ENCODE peak calls at places on chromosomes 1 and 21, in ten cellular contexts. R is GM04504, K is NCI-H2081, Y is AG09309, B is SW 1271, Q is NCI-H1694 treated with DMSO at 0.1 percent for 48 hours, L is heart right ventricle, F is COR-L47, H is HTR-8/SVneo, A is fibroblast of the conjunctiva. O is an unnamed sample.

GRCh38 chr1:245906207-245906606 is 600.9 kb downstream of the SMYD3 start:
- DNase-seq in F (no peak), B (no peak), R (no peak), K (no peak), H (no peak), Y (no peak), L (no peak), A (no peak), Q (no peak), O (no peak)

GRCh38 chr1:29971703-29972102 is 735.4 kb downstream of the PTPRU start:
- DNase-seq in L (no peak), H (no peak), B (no peak), R (no peak), F (no peak), A (no peak), Y (no peak), Q (no peak), K (no peak), O (no peak)

GRCh38 chr21:46084709-46085108 is 13.2 kb upstream of the COL6A2 start:
- DNase-seq in Y (no peak), Q (no peak), A (no peak), R (no peak), H (no peak), B (no peak), F (no peak), K (no peak), L (no peak), O (no peak)

GRCh38 chr21:41511858-41512257 is 3.9 kb upstream of the TMPRSS2 start:
- DNase-seq in K (no peak), A (no peak), H (no peak), B (no peak), Y (no peak), Q (no peak), L (no peak), R (no peak), F (no peak), O (no peak)

GRCh38 chr1:228646717-228647522 is 88.4 kb upstream of the RHOU start:
- DNase-seq in B (peak; percentile 37), Q (peak; percentile 66), R (peak; percentile 32), K (peak; percentile 32), A (peak; percentile 34), F (peak; percentile 6), L (no peak), H (peak; percentile 30), Y (no peak), O (peak; percentile 77)

GRCh38 chr1:206797534-206798383 is 25.5 kb upstream of the IL10 start:
- DNase-seq in Y (no peak), F (no peak), B (no peak), Q (no peak), K (no peak), H (no peak), R (no peak), A (no peak), L (no peak), O (no peak)

GRCh38 chr1:17465186-17465585 is 25.7 kb upstream of the RCC2 start:
- DNase-seq in F (no peak), Y (no peak), R (no peak), L (no peak), A (no peak), B (no peak), K (no peak), H (no peak), Q (no peak), O (no peak)

GRCh38 chr1:224427346-224427745 is 7.3 kb downstream of the WDR26 start:
- DNase-seq in K (no peak), H (peak; percentile 38), F (no peak), R (peak; percentile 38), Y (peak; percentile 53), A (peak; percentile 62), Q (no peak), B (no peak), L (no peak), O (no peak)

GRCh38 chr1:67939942-67940341 is 106.7 kb upstream of the GNG12 start:
- DNase-seq in L (no peak), K (no peak), H (no peak), B (no peak), R (no peak), A (no peak), F (no peak), Q (no peak), Y (no peak), O (no peak)

GRCh38 chr1:11721301-11721700 is 14.6 kb upstream of the AGTRAP start:
- DNase-seq in B (no peak), F (no peak), R (no peak), K (no peak), H (no peak), Q (no peak), A (no peak), L (no peak), Y (no peak), O (no peak)

GRCh38 chr1:2523891-2524609 is 2.3 kb downstream of the PANK4 start:
- DNase-seq in A (no peak), B (no peak), K (no peak), R (no peak), L (no peak), F (no peak), H (no peak), Q (no peak), Y (no peak), O (peak; percentile 48)

GRCh38 chr1:15249032-15249601 is 2.1 kb downstream of the FHAD1 start:
- DNase-seq in F (no peak), A (no peak), L (no peak), Y (no peak), R (no peak), B (no peak), Q (no peak), H (no peak), K (no peak), O (no peak)

GRCh38 chr1:219580019-219580676 is 32.8 kb downstream of the ZC3H11B start:
- DNase-seq in F (no peak), Q (no peak), B (no peak), A (peak; percentile 51), L (no peak), H (no peak), Y (no peak), R (no peak), K (no peak), O (no peak)